ENCODE peak calls at places on chromosomes 5 and 9, in ten cellular contexts. T is heart right ventricle; U is WERI-Rb-1; A is ovary; F is transverse colon; S is CD8-positive, alpha-beta T cell; L is psoas muscle; Q is neural progenitor cell; G is Caco-2; E is Panc1. C is an unnamed sample. For H3K27me3 and H3K9me3, the result is how much of the 10 kb centered on the place peaks cover.

GRCh38 chr5:56993241-56993640 is 41.3 kb upstream of the MIER3 start:
- DNase-seq in G (no peak), Q (no peak), E (no peak), S (no peak), A (no peak), T (no peak), L (no peak), F (no peak), U (no peak), C (no peak)

GRCh38 chr5:52809884-52810283 is 22.2 kb downstream of the ITGA1 start:
- DNase-seq in G (no peak), Q (no peak), E (no peak), U (no peak), A (no peak), S (no peak), F (no peak), T (no peak), L (no peak), C (no peak)

GRCh38 chr5:172931001-172931536 is 28.2 kb upstream of the RPL26L1 start:
- DNase-seq in S (no peak), F (no peak), Q (no peak), G (no peak), A (no peak), L (peak), T (no peak), E (no peak), U (no peak), C (no peak)

GRCh38 chr5:77305222-77305846 is 94.9 kb downstream of the PDE8B start:
- DNase-seq in F (no peak), U (no peak), E (no peak), L (no peak), Q (no peak), G (no peak), S (no peak), A (no peak), T (no peak), C (no peak)

GRCh38 chr9:121718063-121718462 is 66.6 kb downstream of the DAB2IP start:
- DNase-seq in A (peak), G (no peak), E (no peak), S (no peak), Q (peak), T (no peak), L (no peak), U (no peak), F (no peak), C (no peak)

GRCh38 chr9:89453452-89453851 is 44.5 kb downstream of the SEMA4D start:
- DNase-seq in Q (no peak), L (no peak), S (no peak), G (no peak), U (no peak), A (no peak), F (no peak), E (no peak), T (no peak), C (no peak)

GRCh38 chr9:110049699-110050450 is 158.1 kb downstream of the C9orf152 start:
- DNase-seq in U (peak), L (peak), A (no peak), G (peak), E (no peak), S (no peak), T (peak), Q (peak), F (peak), C (no peak)

GRCh38 chr9:121886759-121887485 is 206.2 kb downstream of the TTLL11 start:
- DNase-seq in Q (no peak), F (no peak), L (no peak), U (no peak), A (no peak), S (no peak), G (no peak), T (no peak), E (no peak), C (no peak)

GRCh38 chr5:59099270-59099994 is 516.6 kb downstream of the RAB3C start:
- DNase-seq in T (no peak), G (no peak), E (peak), Q (no peak), A (no peak), U (no peak), F (no peak), L (no peak), S (peak), C (peak)

GRCh38 chr9:21559402-21560280 is 77.5 kb upstream of the IFNE start:
- DNase-seq in A (peak), T (no peak), L (peak), G (peak), S (peak), F (peak), U (peak), E (no peak), Q (peak), C (peak)

GRCh38 chr5:96823900-96824351 is 16.2 kb upstream of the ERAP1 start:
- DNase-seq in T (no peak), F (no peak), G (peak), L (no peak), E (no peak), A (no peak), S (no peak), Q (no peak), U (no peak), C (no peak)

GRCh38 chr9:132409828-132410528 is at the start of gene CFAP77:
- DNase-seq in E (no peak), S (peak), F (peak), A (peak), Q (peak), L (peak), U (peak), T (peak), G (peak), C (peak)

GRCh38 chr9:126499911-126500599 is 113.7 kb upstream of the LMX1B start:
- DNase-seq in T (no peak), S (no peak), U (no peak), Q (no peak), L (no peak), F (no peak), E (no peak), G (no peak), A (no peak), C (no peak)

GRCh38 chr9:91837982-91838731 is 111.9 kb downstream of the ROR2 start:
- DNase-seq in Q (no peak), T (peak), F (peak), U (peak), L (peak), A (peak), E (no peak), S (no peak), G (no peak), C (no peak)

GRCh38 chr9:128190013-128190412 is 1.4 kb downstream of the CIZ1 start:
- DNase-seq in L (no peak), Q (no peak), T (no peak), F (no peak), U (no peak), A (no peak), E (no peak), G (no peak), S (no peak), C (no peak)

GRCh38 chr9:80841888-80842287 is 847.5 kb downstream of the TLE1 start:
- DNase-seq in T (no peak), G (no peak), U (no peak), S (no peak), F (no peak), E (no peak), Q (no peak), A (no peak), L (no peak), C (no peak)

GRCh38 chr9:101736723-101737122 is 1.7 kb downstream of the GRIN3A start:
- DNase-seq in G (peak), E (no peak), L (peak), F (no peak), U (no peak), T (peak), A (peak), S (no peak), Q (peak), C (no peak)

GRCh38 chr9:93156475-93157008 is 22.5 kb upstream of the NINJ1 start:
- DNase-seq in F (no peak), T (no peak), Q (no peak), G (no peak), E (no peak), S (no peak), L (no peak), U (no peak), A (no peak), C (no peak)

GRCh38 chr5:177304392-177305119 is 957 bp downstream of the PRELID1 start:
- DNase-seq in L (no peak), F (peak), S (no peak), T (no peak), E (no peak), G (no peak), A (no peak), Q (no peak), U (no peak), C (no peak)

GRCh38 chr5:6359941-6360683 is 18.2 kb downstream of the MED10 start:
- DNase-seq in G (no peak), U (no peak), Q (no peak), E (no peak), L (no peak), A (no peak), S (no peak), T (no peak), F (no peak), C (peak)

GRCh38 chr9:104911029-104911607 is 16.8 kb downstream of the ABCA1 start:
- DNase-seq in E (no peak), L (no peak), G (no peak), A (no peak), U (peak), Q (no peak), T (no peak), F (no peak), S (no peak), C (no peak)

GRCh38 chr5:132022737-132023136 is 11.3 kb upstream of the ACSL6 start:
- DNase-seq in L (no peak), E (no peak), T (no peak), Q (no peak), A (no peak), G (no peak), S (no peak), U (no peak), F (no peak), C (no peak)

GRCh38 chr9:76438841-76439588 is 20.0 kb upstream of the GCNT1 start:
- DNase-seq in G (no peak), S (no peak), U (no peak), L (no peak), F (no peak), E (no peak), A (no peak), T (no peak), Q (no peak), C (no peak)

GRCh38 chr9:114811301-114811700 is 5.5 kb upstream of the TNFSF15 start:
- DNase-seq in L (no peak), A (no peak), U (no peak), Q (no peak), T (no peak), S (no peak), E (no peak), G (no peak), F (no peak), C (no peak)

GRCh38 chr5:123094227-123094918 is 5.3 kb downstream of the PRDM6 start:
- DNase-seq in T (no peak), U (no peak), Q (peak), F (no peak), S (no peak), A (no peak), L (no peak), E (no peak), G (no peak), C (no peak)

GRCh38 chr5:96483878-96484277 is 50.8 kb upstream of the PCSK1 start:
- DNase-seq in A (no peak), S (no peak), F (no peak), U (no peak), Q (peak), T (no peak), G (peak), E (no peak), L (no peak), C (no peak)

GRCh38 chr5:111072949-111073682 is 1.6 kb downstream of the TSLP start:
- DNase-seq in Q (peak), U (peak), L (peak), F (peak), S (peak), G (peak), T (peak), E (no peak), A (no peak), C (peak)

GRCh38 chr5:168291281-168291960 is at the start of gene WWC1:
- DNase-seq in E (no peak), A (peak), G (peak), U (peak), L (peak), S (peak), Q (peak), F (peak), T (no peak), C (peak)

GRCh38 chr5:96125335-96125891 is 163.8 kb upstream of the ELL2 start:
- DNase-seq in A (no peak), T (peak), E (no peak), Q (no peak), L (no peak), S (no peak), F (no peak), U (no peak), G (no peak), C (no peak)

GRCh38 chr9:92726971-92727715 is 37.5 kb downstream of the BICD2 start:
- DNase-seq in L (no peak), F (no peak), S (no peak), U (peak), T (peak), E (no peak), A (no peak), Q (peak), G (peak), C (no peak)

GRCh38 chr9:97668485-97668884 is 28.7 kb downstream of the XPA start:
- DNase-seq in U (no peak), E (no peak), L (no peak), S (no peak), G (no peak), Q (no peak), T (no peak), F (no peak), A (no peak), C (no peak)

GRCh38 chr5:116455061-116455460 is 119.6 kb downstream of the SEMA6A start:
- DNase-seq in L (no peak), E (no peak), T (no peak), S (no peak), Q (no peak), G (no peak), U (no peak), F (no peak), A (no peak), C (no peak)

GRCh38 chr9:114181583-114182409 is 26.5 kb downstream of the COL27A1 start:
- DNase-seq in U (no peak), E (no peak), A (peak), L (no peak), Q (no peak), G (no peak), T (peak), F (no peak), S (no peak), C (no peak)

GRCh38 chr9:112844771-112845542 is 45.7 kb downstream of the SLC46A2 start:
- DNase-seq in U (peak), S (peak), T (peak), Q (peak), A (peak), F (peak), G (peak), L (peak), E (peak), C (peak)

GRCh38 chr9:112764344-112764743 is 13.8 kb downstream of the SNX30 start:
- DNase-seq in A (no peak), Q (peak), F (no peak), L (no peak), S (no peak), G (peak), E (no peak), T (no peak), U (peak), C (no peak)

GRCh38 chr9:708182-708555 is 133.3 kb upstream of the DMRT1 start:
- DNase-seq in A (no peak), L (no peak), T (no peak), E (no peak), Q (no peak), G (peak), S (no peak), U (no peak), F (no peak), C (no peak)

GRCh38 chr9:90960941-90961340 is 159.3 kb downstream of the SYK start:
- DNase-seq in L (no peak), F (no peak), T (no peak), U (no peak), Q (no peak), S (no peak), G (no peak), A (no peak), E (no peak), C (no peak)

GRCh38 chr5:17312358-17312757 is 94.9 kb downstream of the BASP1 start:
- DNase-seq in F (no peak), U (no peak), G (peak), A (no peak), S (no peak), Q (no peak), T (no peak), E (no peak), L (no peak), C (no peak)

GRCh38 chr5:174735498-174736350 is 11.3 kb downstream of the MSX2 start:
- DNase-seq in U (no peak), L (no peak), A (no peak), T (no peak), G (peak), E (no peak), F (no peak), S (no peak), Q (peak), C (no peak)

GRCh38 chr9:134930404-134930803 is 12.7 kb upstream of the FCN1 start:
- DNase-seq in L (no peak), E (no peak), Q (no peak), F (peak), T (no peak), A (no peak), G (no peak), S (no peak), U (no peak), C (no peak)

GRCh38 chr9:134935056-134936020 is 17.6 kb upstream of the FCN1 start:
- DNase-seq in A (no peak), F (no peak), U (peak), S (no peak), E (no peak), Q (peak), G (no peak), L (no peak), T (no peak), C (no peak)

GRCh38 chr9:134933076-134933659 is 15.5 kb upstream of the FCN1 start:
- DNase-seq in Q (no peak), S (no peak), G (no peak), U (no peak), E (no peak), L (no peak), A (no peak), T (no peak), F (no peak), C (no peak)

GRCh38 chr9:134932171-134932570 is 14.5 kb upstream of the FCN1 start:
- DNase-seq in T (no peak), S (no peak), G (no peak), L (no peak), F (no peak), Q (no peak), U (no peak), E (no peak), A (no peak), C (no peak)

DNA sequence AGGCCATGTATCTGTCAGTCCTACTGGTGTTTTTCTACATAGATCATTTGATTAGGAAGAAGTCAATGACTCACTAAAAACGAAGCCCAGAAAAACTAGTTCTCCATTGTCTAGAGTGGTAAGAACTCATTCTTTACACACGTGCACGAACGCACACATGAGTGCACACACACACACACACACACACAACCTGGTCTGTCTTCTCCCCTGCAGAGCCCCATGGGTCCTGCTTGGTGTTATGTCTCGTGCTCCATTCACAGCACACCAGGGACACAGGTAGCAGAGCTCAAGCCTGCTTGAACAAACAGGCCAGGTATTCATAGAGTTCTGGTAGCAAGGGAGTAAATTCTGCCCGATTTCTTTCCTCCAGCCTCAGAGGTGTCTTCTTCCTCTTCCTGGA is 14.9 kb upstream of the FCN1 start:
- DNase-seq in Q (no peak), L (no peak), A (no peak), T (no peak), G (no peak), F (no peak), S (no peak), E (no peak), U (no peak), C (no peak)
- H3K27me3 ChIP-seq in Q (under half), L (under half), A (under half), T (under half), G (under half), F (under half), S (under half), E (under half), U (under half), C (under half)

GRCh38 chr5:178899289-178899688 is 3.6 kb downstream of the ZFP2 start:
- DNase-seq in A (no peak), U (no peak), G (no peak), E (no peak), L (no peak), F (no peak), S (no peak), T (no peak), Q (no peak), C (no peak)
- TF ChIP-seq CTCF in A (no peak), U (no peak), G (no peak), E (peak), L (no peak), F (no peak), S (no peak), T (no peak), Q (no peak), C (no peak)

DNA sequence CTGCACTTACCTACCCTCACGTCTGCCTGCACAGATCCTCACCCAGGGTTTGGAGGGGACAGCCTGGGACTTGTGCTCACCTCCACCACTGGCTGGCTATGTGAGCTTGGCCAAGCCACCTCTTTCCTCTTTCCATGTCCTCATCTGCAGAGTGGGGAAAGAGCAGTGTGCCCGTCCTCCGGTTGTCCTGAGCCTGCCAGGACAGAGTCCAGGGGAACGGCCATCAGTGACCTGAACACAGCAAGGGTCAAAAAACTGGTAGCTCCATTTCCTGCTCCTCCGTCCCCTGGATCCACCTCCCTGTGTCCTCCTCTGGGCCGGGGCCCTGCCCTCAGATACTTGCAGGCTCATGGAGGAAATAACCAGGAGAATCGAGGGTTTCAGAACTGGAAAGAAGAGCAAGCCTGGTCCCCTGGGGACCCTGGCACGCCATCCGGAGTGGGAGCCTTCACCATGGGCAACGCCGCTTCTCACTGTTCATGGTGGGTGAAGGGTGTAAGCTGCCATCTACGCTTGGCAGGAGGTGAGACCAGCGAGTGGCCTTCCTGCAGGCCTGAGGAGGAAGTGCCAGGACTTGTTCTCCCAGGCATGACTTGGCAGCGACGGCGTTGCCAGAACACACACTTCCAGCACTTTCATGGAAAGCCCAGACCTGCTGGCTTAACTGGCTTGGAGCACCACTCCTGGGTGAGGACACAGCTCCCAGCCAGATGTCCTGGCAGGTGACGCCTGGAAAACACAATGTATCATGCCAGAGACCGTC is 187.9 kb downstream of the OLFM1 start:
- DNase-seq in A (no peak), T (no peak), L (no peak), E (no peak), G (no peak), S (no peak), Q (no peak), F (no peak), U (no peak), C (no peak)
- H3K9me3 ChIP-seq in A (under half), T (under half), L (under half), E (under half), G (under half), S (under half), Q (under half), F (under half), U (under half), C (under half)

GRCh38 chr5:142208777-142209312 is 100.3 kb downstream of the NDFIP1 start:
- DNase-seq in S (no peak), F (no peak), G (no peak), E (no peak), Q (no peak), A (no peak), T (no peak), L (no peak), U (no peak), C (no peak)

GRCh38 chr5:142210011-142210410 is 101.4 kb downstream of the NDFIP1 start:
- DNase-seq in T (no peak), G (no peak), U (no peak), E (no peak), L (no peak), A (no peak), S (no peak), F (no peak), Q (no peak), C (no peak)

GRCh38 chr5:142213077-142213476 is 104.5 kb downstream of the NDFIP1 start:
- DNase-seq in F (no peak), E (no peak), S (no peak), A (no peak), Q (no peak), L (no peak), G (no peak), U (no peak), T (no peak), C (no peak)

GRCh38 chr5:142211918-142212317 is 103.3 kb downstream of the NDFIP1 start:
- DNase-seq in S (no peak), F (no peak), L (no peak), T (no peak), E (no peak), U (no peak), A (no peak), Q (no peak), G (no peak), C (no peak)

DNA sequence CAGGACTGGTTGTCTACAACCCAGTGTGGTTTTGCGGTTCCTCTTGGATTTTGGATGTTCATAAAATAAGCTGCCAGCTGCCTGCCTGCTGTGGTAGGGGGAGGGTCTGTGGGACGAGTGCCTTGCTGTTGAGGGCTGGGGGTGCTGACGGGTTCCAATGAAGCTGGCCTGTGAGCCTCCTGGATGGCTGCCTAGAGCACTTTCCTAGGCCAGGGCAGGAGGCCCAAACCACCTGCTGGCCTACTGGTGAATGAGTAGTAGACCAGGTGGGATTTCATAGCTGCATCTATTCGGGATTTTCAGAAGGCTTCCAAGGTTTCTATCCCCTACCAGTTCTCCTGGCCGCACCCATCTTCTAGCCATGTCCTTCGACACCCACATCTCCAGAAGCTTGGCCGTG is 102.4 kb downstream of the NDFIP1 start:
- DNase-seq in U (no peak), E (no peak), F (no peak), Q (no peak), G (no peak), T (no peak), A (no peak), S (no peak), L (no peak), C (no peak)
- H3K27me3 ChIP-seq in U (under half), E (under half), F (under half), Q (under half), G (under half), T (under half), A (under half), S (under half), L (under half), C (under half)